ENCODE peak calls at places on chromosomes 12 and 14, in seven cellular contexts. One of them, this sample, is unnamed.

GRCh38 chr12:559907-560455 is 100.2 kb downstream of the B4GALNT3 start:
- DNase-seq in mesendoderm: no peak
- DNase-seq in mesenchymal stem cell: no peak
- DNase-seq in H1: no peak
- DNase-seq in H9: no peak
- DNase-seq in neuronal stem cell: no peak
- DNase-seq in trophoblast cell: no peak
- DNase-seq in this sample: no peak

GRCh38 chr14:88146881-88147649 is 142.1 kb downstream of the GPR65 start:
- DNase-seq in mesendoderm: no peak
- DNase-seq in mesenchymal stem cell: no peak
- DNase-seq in H1: no peak
- DNase-seq in H9: no peak
- DNase-seq in neuronal stem cell: no peak
- DNase-seq in trophoblast cell: no peak
- DNase-seq in this sample: no peak

GRCh38 chr12:25322918-25323773 is 72.4 kb upstream of the KRAS start:
- DNase-seq in mesendoderm: no peak
- DNase-seq in mesenchymal stem cell: no peak
- DNase-seq in H1: no peak
- DNase-seq in H9: no peak
- DNase-seq in neuronal stem cell: no peak
- DNase-seq in trophoblast cell: no peak
- DNase-seq in this sample: peak; percentile 46

GRCh38 chr12:4899361-4899760 is 10.3 kb upstream of the KCNA1 start:
- DNase-seq in mesendoderm: peak; percentile 23
- DNase-seq in mesenchymal stem cell: no peak
- DNase-seq in H1: no peak
- DNase-seq in H9: no peak
- DNase-seq in neuronal stem cell: no peak
- DNase-seq in trophoblast cell: no peak
- DNase-seq in this sample: no peak

GRCh38 chr12:106123551-106123991 is 15.2 kb downstream of the NUAK1 start:
- DNase-seq in mesendoderm: peak; percentile 80
- DNase-seq in mesenchymal stem cell: peak; percentile 36
- DNase-seq in H1: no peak
- DNase-seq in H9: no peak
- DNase-seq in neuronal stem cell: no peak
- DNase-seq in trophoblast cell: no peak
- DNase-seq in this sample: no peak

GRCh38 chr12:50555471-50555885 is 50.7 kb downstream of the DIP2B start:
- DNase-seq in mesendoderm: peak; percentile 68
- DNase-seq in mesenchymal stem cell: no peak
- DNase-seq in H1: no peak
- DNase-seq in H9: no peak
- DNase-seq in neuronal stem cell: no peak
- DNase-seq in trophoblast cell: peak; percentile 45
- DNase-seq in this sample: no peak

GRCh38 chr12:108856428-108857157 is 790 bp downstream of the SSH1 start:
- DNase-seq in mesendoderm: peak; percentile 58
- DNase-seq in mesenchymal stem cell: peak; percentile 97
- DNase-seq in H1: peak; percentile 67
- DNase-seq in H9: peak; percentile 58
- DNase-seq in neuronal stem cell: no peak
- DNase-seq in trophoblast cell: peak; percentile 62
- DNase-seq in this sample: peak; percentile 87

GRCh38 chr14:75428230-75429104 is 645 bp downstream of the JDP2 start:
- DNase-seq in mesendoderm: peak; percentile 26
- DNase-seq in mesenchymal stem cell: peak; percentile 40
- DNase-seq in H1: no peak
- DNase-seq in H9: no peak
- DNase-seq in neuronal stem cell: no peak
- DNase-seq in trophoblast cell: peak; percentile 49
- DNase-seq in this sample: no peak

GRCh38 chr14:94203473-94204210 is 29.5 kb downstream of the PPP4R4 start:
- DNase-seq in mesendoderm: no peak
- DNase-seq in mesenchymal stem cell: no peak
- DNase-seq in H1: no peak
- DNase-seq in H9: no peak
- DNase-seq in neuronal stem cell: no peak
- DNase-seq in trophoblast cell: peak; percentile 67
- DNase-seq in this sample: no peak

GRCh38 chr12:111343181-111343580 is 25.7 kb downstream of the PHETA1 start:
- DNase-seq in mesendoderm: no peak
- DNase-seq in mesenchymal stem cell: no peak
- DNase-seq in H1: no peak
- DNase-seq in H9: no peak
- DNase-seq in neuronal stem cell: no peak
- DNase-seq in trophoblast cell: no peak
- DNase-seq in this sample: no peak

GRCh38 chr12:12387521-12387920 is 30.6 kb downstream of the BORCS5 start:
- DNase-seq in mesendoderm: no peak
- DNase-seq in mesenchymal stem cell: no peak
- DNase-seq in H1: no peak
- DNase-seq in H9: no peak
- DNase-seq in neuronal stem cell: no peak
- DNase-seq in trophoblast cell: no peak
- DNase-seq in this sample: peak; percentile 59

GRCh38 chr14:22276913-22277816 is 311.9 kb downstream of the DAD1 start:
- DNase-seq in mesendoderm: peak; percentile 38
- DNase-seq in mesenchymal stem cell: peak; percentile 41
- DNase-seq in H1: no peak
- DNase-seq in H9: no peak
- DNase-seq in neuronal stem cell: no peak
- DNase-seq in trophoblast cell: peak; percentile 74
- DNase-seq in this sample: peak; percentile 35

GRCh38 chr12:122079038-122079531 is 529 bp downstream of the MLXIP start:
- DNase-seq in mesendoderm: peak; percentile 66
- DNase-seq in mesenchymal stem cell: no peak
- DNase-seq in H1: peak; percentile 75
- DNase-seq in H9: peak; percentile 72
- DNase-seq in neuronal stem cell: no peak
- DNase-seq in trophoblast cell: peak; percentile 47
- DNase-seq in this sample: no peak

DNA sequence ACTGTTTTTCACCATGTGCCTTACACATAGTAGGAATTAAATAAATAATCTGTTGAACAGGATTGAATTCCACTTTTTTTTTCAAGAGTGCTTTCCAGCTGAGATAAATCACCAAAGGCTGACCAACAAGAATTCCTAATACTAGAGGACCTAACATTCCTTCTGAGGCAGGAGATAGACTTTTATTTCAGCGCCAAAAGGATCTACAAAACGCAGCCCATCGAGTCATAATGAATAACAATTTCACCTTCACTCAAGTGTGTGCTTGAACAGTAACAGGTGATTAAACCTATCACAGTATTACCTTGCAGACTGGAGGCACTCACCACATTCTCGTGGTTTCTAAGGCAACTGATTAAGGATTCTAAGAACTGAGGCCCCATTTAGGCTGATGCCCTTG is 224.3 kb upstream of the ATP2B1 start:
- DNase-seq in mesendoderm: no peak
- DNase-seq in mesenchymal stem cell: no peak
- DNase-seq in H1: no peak
- DNase-seq in H9: no peak
- DNase-seq in neuronal stem cell: no peak
- DNase-seq in trophoblast cell: no peak
- DNase-seq in this sample: peak; percentile 47
- H3K4me1 ChIP-seq in mesendoderm: no peaks in the 10 kb centered on the region
- H3K4me1 ChIP-seq in mesenchymal stem cell: no peaks in the 10 kb centered on the region
- H3K4me1 ChIP-seq in H1: peaks cover 4% of the 10 kb centered on the region
- H3K4me1 ChIP-seq in H9: no peaks in the 10 kb centered on the region
- H3K4me1 ChIP-seq in neuronal stem cell: peaks cover 4% of the 10 kb centered on the region
- H3K4me1 ChIP-seq in trophoblast cell: peaks cover 9% of the 10 kb centered on the region
- H3K4me1 ChIP-seq in this sample: no peaks in the 10 kb centered on the region

GRCh38 chr14:103102689-103103260 is 8.2 kb downstream of the EXOC3L4 start:
- DNase-seq in mesendoderm: no peak
- DNase-seq in mesenchymal stem cell: no peak
- DNase-seq in H1: no peak
- DNase-seq in H9: no peak
- DNase-seq in neuronal stem cell: no peak
- DNase-seq in trophoblast cell: no peak
- DNase-seq in this sample: no peak

GRCh38 chr14:103105580-103106168 is 11.1 kb downstream of the EXOC3L4 start:
- DNase-seq in mesendoderm: no peak
- DNase-seq in mesenchymal stem cell: no peak
- DNase-seq in H1: no peak
- DNase-seq in H9: no peak
- DNase-seq in neuronal stem cell: no peak
- DNase-seq in trophoblast cell: peak; percentile 35
- DNase-seq in this sample: no peak

GRCh38 chr14:103104654-103105511 is 10.4 kb downstream of the EXOC3L4 start:
- DNase-seq in mesendoderm: peak; percentile 67
- DNase-seq in mesenchymal stem cell: peak; percentile 74
- DNase-seq in H1: peak; percentile 93
- DNase-seq in H9: peak; percentile 81
- DNase-seq in neuronal stem cell: no peak
- DNase-seq in trophoblast cell: peak; percentile 85
- DNase-seq in this sample: peak; percentile 50

GRCh38 chr14:103103461-103104388 is 9.2 kb downstream of the EXOC3L4 start:
- DNase-seq in mesendoderm: no peak
- DNase-seq in mesenchymal stem cell: peak; percentile 45
- DNase-seq in H1: peak; percentile 76
- DNase-seq in H9: peak; percentile 68
- DNase-seq in neuronal stem cell: no peak
- DNase-seq in trophoblast cell: peak; percentile 90
- DNase-seq in this sample: peak; percentile 35

DNA sequence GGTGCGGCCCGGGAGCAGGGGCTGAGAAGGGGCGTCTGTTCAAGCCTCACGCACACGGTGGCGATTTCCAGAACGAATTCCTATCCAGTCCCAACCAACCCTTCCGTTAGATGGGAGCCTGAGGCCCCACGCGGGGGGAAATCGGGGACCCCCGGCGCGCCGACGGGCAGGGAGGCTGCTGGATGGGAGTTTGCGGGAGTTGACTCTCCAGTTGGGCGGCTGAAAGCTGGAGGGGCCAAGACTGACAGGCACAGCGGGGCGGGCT is 9.8 kb downstream of the EXOC3L4 start:
- DNase-seq in mesendoderm: no peak
- DNase-seq in mesenchymal stem cell: no peak
- DNase-seq in H1: no peak
- DNase-seq in H9: no peak
- DNase-seq in neuronal stem cell: no peak
- DNase-seq in trophoblast cell: no peak
- DNase-seq in this sample: no peak
- H2BK5ac ChIP-seq in mesendoderm: no peak overlapping the region
- H2BK5ac ChIP-seq in mesenchymal stem cell: no peak overlapping the region
- H2BK5ac ChIP-seq in H1: no peak overlapping the region
- H2BK5ac ChIP-seq in H9: no peak overlapping the region
- H2BK5ac ChIP-seq in neuronal stem cell: no peak overlapping the region
- H2BK5ac ChIP-seq in trophoblast cell: no peak overlapping the region
- H2BK5ac ChIP-seq in this sample: no peak overlapping the region

GRCh38 chr14:91858536-91859275 is 8.6 kb downstream of the TC2N start:
- DNase-seq in mesendoderm: peak; percentile 67
- DNase-seq in mesenchymal stem cell: peak; percentile 37
- DNase-seq in H1: no peak
- DNase-seq in H9: no peak
- DNase-seq in neuronal stem cell: no peak
- DNase-seq in trophoblast cell: peak; percentile 15
- DNase-seq in this sample: peak; percentile 66
- H3K4me1 ChIP-seq in mesendoderm: peaks cover 8% of the 10 kb centered on the region
- H3K4me1 ChIP-seq in mesenchymal stem cell: no peaks in the 10 kb centered on the region
- H3K4me1 ChIP-seq in H1: peaks cover 9% of the 10 kb centered on the region
- H3K4me1 ChIP-seq in H9: peaks cover 3% of the 10 kb centered on the region
- H3K4me1 ChIP-seq in neuronal stem cell: no peaks in the 10 kb centered on the region
- H3K4me1 ChIP-seq in trophoblast cell: no peaks in the 10 kb centered on the region
- H3K4me1 ChIP-seq in this sample: peaks cover 5% of the 10 kb centered on the region

GRCh38 chr12:129984097-129984496 is 80.3 kb upstream of the TMEM132D start:
- DNase-seq in mesendoderm: peak; percentile 25
- DNase-seq in mesenchymal stem cell: no peak
- DNase-seq in H1: no peak
- DNase-seq in H9: peak; percentile 54
- DNase-seq in neuronal stem cell: no peak
- DNase-seq in trophoblast cell: no peak
- DNase-seq in this sample: no peak
- H2BK5ac ChIP-seq in mesendoderm: no peak overlapping the region
- H2BK5ac ChIP-seq in mesenchymal stem cell: no peak overlapping the region
- H2BK5ac ChIP-seq in H1: no peak overlapping the region
- H2BK5ac ChIP-seq in H9: no peak overlapping the region
- H2BK5ac ChIP-seq in neuronal stem cell: no peak overlapping the region
- H2BK5ac ChIP-seq in trophoblast cell: no peak overlapping the region
- H2BK5ac ChIP-seq in this sample: no peak overlapping the region